ENCODE peak calls at places on chromosomes 5 and 9, in ten cellular contexts. One of them, this sample, is unnamed. For H3K4me1, the result is how much of the 10 kb centered on the place peaks cover.

GRCh38 chr9:68492801-68493200 is 47.9 kb downstream of the TMEM252 start:
- DNase-seq in uterus: no peak
- DNase-seq in adipocyte: no peak
- DNase-seq in CD8-positive, alpha-beta memory T cell: no peak
- DNase-seq in right lobe of liver: no peak
- DNase-seq in PC-3: no peak
- DNase-seq in A673: no peak
- DNase-seq in lower lobe of right lung: no peak
- DNase-seq in mesendoderm: peak
- DNase-seq in A549: no peak
- DNase-seq in this sample: no peak

GRCh38 chr9:84990416-84990815 is 320.9 kb downstream of the NTRK2 start:
- DNase-seq in uterus: no peak
- DNase-seq in adipocyte: no peak
- DNase-seq in CD8-positive, alpha-beta memory T cell: no peak
- DNase-seq in right lobe of liver: no peak
- DNase-seq in PC-3: no peak
- DNase-seq in A673: no peak
- DNase-seq in lower lobe of right lung: no peak
- DNase-seq in mesendoderm: no peak
- DNase-seq in A549: no peak
- DNase-seq in this sample: no peak

GRCh38 chr9:123422593-123422992 is 66.6 kb downstream of the CRB2 start:
- DNase-seq in uterus: no peak
- DNase-seq in adipocyte: no peak
- DNase-seq in CD8-positive, alpha-beta memory T cell: no peak
- DNase-seq in right lobe of liver: peak
- DNase-seq in PC-3: no peak
- DNase-seq in A673: no peak
- DNase-seq in lower lobe of right lung: no peak
- DNase-seq in mesendoderm: no peak
- DNase-seq in A549: no peak
- DNase-seq in this sample: no peak

GRCh38 chr9:136840877-136841645 is 1.2 kb upstream of the AJM1 start:
- DNase-seq in uterus: no peak
- DNase-seq in adipocyte: peak
- DNase-seq in CD8-positive, alpha-beta memory T cell: no peak
- DNase-seq in right lobe of liver: peak
- DNase-seq in PC-3: no peak
- DNase-seq in A673: peak
- DNase-seq in lower lobe of right lung: no peak
- DNase-seq in mesendoderm: peak
- DNase-seq in A549: peak
- DNase-seq in this sample: no peak

GRCh38 chr9:130845901-130846381 is 10.9 kb downstream of the ABL1 start:
- DNase-seq in uterus: no peak
- DNase-seq in adipocyte: peak
- DNase-seq in CD8-positive, alpha-beta memory T cell: no peak
- DNase-seq in right lobe of liver: no peak
- DNase-seq in PC-3: peak
- DNase-seq in A673: peak
- DNase-seq in lower lobe of right lung: no peak
- DNase-seq in mesendoderm: no peak
- DNase-seq in A549: peak
- DNase-seq in this sample: no peak

GRCh38 chr9:22683393-22684075 is 236.9 kb downstream of the DMRTA1 start:
- DNase-seq in uterus: no peak
- DNase-seq in adipocyte: peak
- DNase-seq in CD8-positive, alpha-beta memory T cell: no peak
- DNase-seq in right lobe of liver: no peak
- DNase-seq in PC-3: peak
- DNase-seq in A673: no peak
- DNase-seq in lower lobe of right lung: no peak
- DNase-seq in mesendoderm: peak
- DNase-seq in A549: peak
- DNase-seq in this sample: no peak

GRCh38 chr5:625516-625915 is 13.4 kb downstream of the CEP72 start:
- DNase-seq in uterus: no peak
- DNase-seq in adipocyte: no peak
- DNase-seq in CD8-positive, alpha-beta memory T cell: no peak
- DNase-seq in right lobe of liver: no peak
- DNase-seq in PC-3: no peak
- DNase-seq in A673: no peak
- DNase-seq in lower lobe of right lung: peak
- DNase-seq in mesendoderm: no peak
- DNase-seq in A549: no peak
- DNase-seq in this sample: no peak

GRCh38 chr9:108191065-108191464 is 664.7 kb downstream of the ACTL7B start:
- DNase-seq in uterus: no peak
- DNase-seq in adipocyte: no peak
- DNase-seq in CD8-positive, alpha-beta memory T cell: no peak
- DNase-seq in right lobe of liver: no peak
- DNase-seq in PC-3: no peak
- DNase-seq in A673: no peak
- DNase-seq in lower lobe of right lung: no peak
- DNase-seq in mesendoderm: no peak
- DNase-seq in A549: no peak
- DNase-seq in this sample: no peak

GRCh38 chr9:18786936-18787658 is 245.9 kb downstream of the SAXO1 start:
- DNase-seq in uterus: no peak
- DNase-seq in adipocyte: peak
- DNase-seq in CD8-positive, alpha-beta memory T cell: no peak
- DNase-seq in right lobe of liver: no peak
- DNase-seq in PC-3: no peak
- DNase-seq in A673: no peak
- DNase-seq in lower lobe of right lung: no peak
- DNase-seq in mesendoderm: no peak
- DNase-seq in A549: no peak
- DNase-seq in this sample: no peak

GRCh38 chr9:70617033-70617432 is 202.6 kb upstream of the KLF9 start:
- DNase-seq in uterus: no peak
- DNase-seq in adipocyte: no peak
- DNase-seq in CD8-positive, alpha-beta memory T cell: no peak
- DNase-seq in right lobe of liver: no peak
- DNase-seq in PC-3: no peak
- DNase-seq in A673: no peak
- DNase-seq in lower lobe of right lung: no peak
- DNase-seq in mesendoderm: no peak
- DNase-seq in A549: no peak
- DNase-seq in this sample: no peak

GRCh38 chr5:154370119-154370518 is 75.7 kb upstream of the SAP30L start:
- DNase-seq in uterus: no peak
- DNase-seq in adipocyte: peak
- DNase-seq in CD8-positive, alpha-beta memory T cell: no peak
- DNase-seq in right lobe of liver: no peak
- DNase-seq in PC-3: peak
- DNase-seq in A673: peak
- DNase-seq in lower lobe of right lung: no peak
- DNase-seq in mesendoderm: peak
- DNase-seq in A549: no peak
- DNase-seq in this sample: no peak

GRCh38 chr5:79837707-79838620 is 148.3 kb downstream of the CMYA5 start:
- DNase-seq in uterus: peak
- DNase-seq in adipocyte: no peak
- DNase-seq in CD8-positive, alpha-beta memory T cell: no peak
- DNase-seq in right lobe of liver: peak
- DNase-seq in PC-3: no peak
- DNase-seq in A673: no peak
- DNase-seq in lower lobe of right lung: no peak
- DNase-seq in mesendoderm: no peak
- DNase-seq in A549: no peak
- DNase-seq in this sample: no peak

GRCh38 chr9:110303136-110303535 is 34.5 kb downstream of the TXNDC8 start:
- DNase-seq in uterus: no peak
- DNase-seq in adipocyte: peak
- DNase-seq in CD8-positive, alpha-beta memory T cell: no peak
- DNase-seq in right lobe of liver: no peak
- DNase-seq in PC-3: no peak
- DNase-seq in A673: no peak
- DNase-seq in lower lobe of right lung: no peak
- DNase-seq in mesendoderm: no peak
- DNase-seq in A549: no peak
- DNase-seq in this sample: no peak

GRCh38 chr5:154430961-154431630 is 14.7 kb upstream of the SAP30L start:
- DNase-seq in uterus: no peak
- DNase-seq in adipocyte: no peak
- DNase-seq in CD8-positive, alpha-beta memory T cell: no peak
- DNase-seq in right lobe of liver: no peak
- DNase-seq in PC-3: no peak
- DNase-seq in A673: no peak
- DNase-seq in lower lobe of right lung: no peak
- DNase-seq in mesendoderm: no peak
- DNase-seq in A549: no peak
- DNase-seq in this sample: no peak

GRCh38 chr9:109254317-109254716 is 66.5 kb downstream of the EPB41L4B start:
- DNase-seq in uterus: no peak
- DNase-seq in adipocyte: peak
- DNase-seq in CD8-positive, alpha-beta memory T cell: no peak
- DNase-seq in right lobe of liver: no peak
- DNase-seq in PC-3: peak
- DNase-seq in A673: no peak
- DNase-seq in lower lobe of right lung: no peak
- DNase-seq in mesendoderm: no peak
- DNase-seq in A549: no peak
- DNase-seq in this sample: no peak

GRCh38 chr9:91164724-91165520 is 196.8 kb downstream of the AUH start:
- DNase-seq in uterus: peak
- DNase-seq in adipocyte: peak
- DNase-seq in CD8-positive, alpha-beta memory T cell: peak
- DNase-seq in right lobe of liver: peak
- DNase-seq in PC-3: peak
- DNase-seq in A673: no peak
- DNase-seq in lower lobe of right lung: peak
- DNase-seq in mesendoderm: peak
- DNase-seq in A549: peak
- DNase-seq in this sample: no peak

GRCh38 chr5:116135344-116135743 is 50.5 kb downstream of the COMMD10 start:
- DNase-seq in uterus: no peak
- DNase-seq in adipocyte: no peak
- DNase-seq in CD8-positive, alpha-beta memory T cell: no peak
- DNase-seq in right lobe of liver: no peak
- DNase-seq in PC-3: no peak
- DNase-seq in A673: no peak
- DNase-seq in lower lobe of right lung: no peak
- DNase-seq in mesendoderm: no peak
- DNase-seq in A549: no peak
- DNase-seq in this sample: no peak

GRCh38 chr9:95047452-95048224 is 269.9 kb downstream of the FANCC start:
- DNase-seq in uterus: no peak
- DNase-seq in adipocyte: no peak
- DNase-seq in CD8-positive, alpha-beta memory T cell: no peak
- DNase-seq in right lobe of liver: no peak
- DNase-seq in PC-3: no peak
- DNase-seq in A673: no peak
- DNase-seq in lower lobe of right lung: no peak
- DNase-seq in mesendoderm: peak
- DNase-seq in A549: no peak
- DNase-seq in this sample: no peak
- H3K4me1 ChIP-seq in uterus: under half
- H3K4me1 ChIP-seq in adipocyte: under half
- H3K4me1 ChIP-seq in CD8-positive, alpha-beta memory T cell: under half
- H3K4me1 ChIP-seq in right lobe of liver: under half
- H3K4me1 ChIP-seq in PC-3: under half
- H3K4me1 ChIP-seq in A673: under half
- H3K4me1 ChIP-seq in lower lobe of right lung: under half
- H3K4me1 ChIP-seq in mesendoderm: under half
- H3K4me1 ChIP-seq in A549: half or more
- H3K4me1 ChIP-seq in this sample: under half

GRCh38 chr5:150619359-150620230 is 20.9 kb upstream of the SYNPO start:
- DNase-seq in uterus: peak
- DNase-seq in adipocyte: peak
- DNase-seq in CD8-positive, alpha-beta memory T cell: no peak
- DNase-seq in right lobe of liver: no peak
- DNase-seq in PC-3: no peak
- DNase-seq in A673: peak
- DNase-seq in lower lobe of right lung: no peak
- DNase-seq in mesendoderm: no peak
- DNase-seq in A549: no peak
- DNase-seq in this sample: no peak
- H3K4me1 ChIP-seq in uterus: under half
- H3K4me1 ChIP-seq in adipocyte: under half
- H3K4me1 ChIP-seq in CD8-positive, alpha-beta memory T cell: under half
- H3K4me1 ChIP-seq in right lobe of liver: under half
- H3K4me1 ChIP-seq in PC-3: under half
- H3K4me1 ChIP-seq in A673: half or more
- H3K4me1 ChIP-seq in lower lobe of right lung: half or more
- H3K4me1 ChIP-seq in mesendoderm: under half
- H3K4me1 ChIP-seq in A549: under half
- H3K4me1 ChIP-seq in this sample: under half

GRCh38 chr9:2023042-2023441 is 7.9 kb downstream of the SMARCA2 start:
- DNase-seq in uterus: no peak
- DNase-seq in adipocyte: no peak
- DNase-seq in CD8-positive, alpha-beta memory T cell: no peak
- DNase-seq in right lobe of liver: no peak
- DNase-seq in PC-3: no peak
- DNase-seq in A673: no peak
- DNase-seq in lower lobe of right lung: no peak
- DNase-seq in mesendoderm: peak
- DNase-seq in A549: no peak
- DNase-seq in this sample: no peak
- H3K4me1 ChIP-seq in uterus: under half
- H3K4me1 ChIP-seq in adipocyte: under half
- H3K4me1 ChIP-seq in CD8-positive, alpha-beta memory T cell: half or more
- H3K4me1 ChIP-seq in right lobe of liver: under half
- H3K4me1 ChIP-seq in PC-3: under half
- H3K4me1 ChIP-seq in A673: under half
- H3K4me1 ChIP-seq in lower lobe of right lung: half or more
- H3K4me1 ChIP-seq in mesendoderm: under half
- H3K4me1 ChIP-seq in A549: under half
- H3K4me1 ChIP-seq in this sample: under half

GRCh38 chr5:65927497-65928340 is 1.3 kb downstream of the ERBIN start:
- DNase-seq in uterus: no peak
- DNase-seq in adipocyte: peak
- DNase-seq in CD8-positive, alpha-beta memory T cell: no peak
- DNase-seq in right lobe of liver: no peak
- DNase-seq in PC-3: peak
- DNase-seq in A673: peak
- DNase-seq in lower lobe of right lung: no peak
- DNase-seq in mesendoderm: peak
- DNase-seq in A549: peak
- DNase-seq in this sample: no peak

GRCh38 chr5:65926893-65927292 is 518 bp downstream of the ERBIN start:
- DNase-seq in uterus: no peak
- DNase-seq in adipocyte: peak
- DNase-seq in CD8-positive, alpha-beta memory T cell: no peak
- DNase-seq in right lobe of liver: no peak
- DNase-seq in PC-3: no peak
- DNase-seq in A673: peak
- DNase-seq in lower lobe of right lung: no peak
- DNase-seq in mesendoderm: no peak
- DNase-seq in A549: no peak
- DNase-seq in this sample: no peak

GRCh38 chr5:65928341-65928752 is 2.0 kb downstream of the ERBIN start:
- DNase-seq in uterus: no peak
- DNase-seq in adipocyte: peak
- DNase-seq in CD8-positive, alpha-beta memory T cell: no peak
- DNase-seq in right lobe of liver: no peak
- DNase-seq in PC-3: no peak
- DNase-seq in A673: peak
- DNase-seq in lower lobe of right lung: no peak
- DNase-seq in mesendoderm: no peak
- DNase-seq in A549: no peak
- DNase-seq in this sample: no peak

GRCh38 chr5:65926276-65926761 is at the start of gene ERBIN:
- DNase-seq in uterus: peak
- DNase-seq in adipocyte: peak
- DNase-seq in CD8-positive, alpha-beta memory T cell: peak
- DNase-seq in right lobe of liver: peak
- DNase-seq in PC-3: peak
- DNase-seq in A673: peak
- DNase-seq in lower lobe of right lung: peak
- DNase-seq in mesendoderm: peak
- DNase-seq in A549: peak
- DNase-seq in this sample: no peak

GRCh38 chr5:65928860-65929259 is 2.5 kb downstream of the ERBIN start:
- DNase-seq in uterus: no peak
- DNase-seq in adipocyte: no peak
- DNase-seq in CD8-positive, alpha-beta memory T cell: no peak
- DNase-seq in right lobe of liver: no peak
- DNase-seq in PC-3: no peak
- DNase-seq in A673: no peak
- DNase-seq in lower lobe of right lung: no peak
- DNase-seq in mesendoderm: no peak
- DNase-seq in A549: no peak
- DNase-seq in this sample: no peak
- H3K4me1 ChIP-seq in uterus: under half
- H3K4me1 ChIP-seq in adipocyte: under half
- H3K4me1 ChIP-seq in CD8-positive, alpha-beta memory T cell: half or more
- H3K4me1 ChIP-seq in right lobe of liver: under half
- H3K4me1 ChIP-seq in PC-3: under half
- H3K4me1 ChIP-seq in A673: under half
- H3K4me1 ChIP-seq in lower lobe of right lung: under half
- H3K4me1 ChIP-seq in mesendoderm: under half
- H3K4me1 ChIP-seq in A549: half or more
- H3K4me1 ChIP-seq in this sample: under half